ENCODE peak calls at places on chromosomes 6 and 20, in five cellular contexts. M is IMR-90, R is mesendoderm, Q is trophoblast cell, K is mesenchymal stem cell. Z is an unnamed sample.

GRCh38 chr6:89412071-89413005 is at the start of gene RRAGD:
- DNase-seq in M (no peak), R (peak), K (peak), Q (peak), Z (peak)

GRCh38 chr6:134532694-134533624 is 215.0 kb upstream of the SGK1 start:
- DNase-seq in M (no peak), R (no peak), K (no peak), Q (no peak), Z (no peak)

GRCh38 chr6:156087487-156087886 is 631.8 kb upstream of the NOX3 start:
- DNase-seq in Q (no peak), M (no peak), R (no peak), K (no peak), Z (no peak)

GRCh38 chr6:109865968-109866367 is 112.1 kb upstream of the GPR6 start:
- DNase-seq in R (peak), Q (no peak), K (no peak), M (no peak), Z (peak)

GRCh38 chr20:44961024-44961866 is 1.0 kb upstream of the TOMM34 start:
- DNase-seq in Q (no peak), R (peak), M (peak), K (peak), Z (no peak)

GRCh38 chr6:168277274-168277669 is 42.3 kb downstream of the DACT2 start:
- DNase-seq in Q (no peak), K (no peak), M (no peak), R (no peak), Z (no peak)

GRCh38 chr6:7672066-7673062 is 53.5 kb upstream of the BMP6 start:
- DNase-seq in R (no peak), M (peak), K (no peak), Q (no peak), Z (no peak)

GRCh38 chr6:78243519-78243918 is 590.7 kb downstream of the MEI4 start:
- DNase-seq in K (peak), R (no peak), M (peak), Q (no peak), Z (no peak)

GRCh38 chr20:38021373-38021772 is 11.9 kb downstream of the TTI1 start:
- DNase-seq in K (peak), M (peak), Q (no peak), R (no peak), Z (no peak)

GRCh38 chr20:62258499-62259293 is 20.4 kb downstream of the OSBPL2 start:
- DNase-seq in M (peak), K (peak), Q (no peak), R (no peak), Z (no peak)

GRCh38 chr6:67886036-67886707 is 748.9 kb upstream of the ADGRB3 start:
- DNase-seq in Q (no peak), R (no peak), M (no peak), K (no peak), Z (no peak)

GRCh38 chr6:93896081-93896480 is 476.7 kb upstream of the EPHA7 start:
- DNase-seq in K (no peak), R (no peak), Q (no peak), M (no peak), Z (no peak)

GRCh38 chr6:88349511-88349910 is 183.4 kb upstream of the CNR1 start:
- DNase-seq in Q (no peak), M (no peak), K (no peak), R (no peak), Z (no peak)

DNA sequence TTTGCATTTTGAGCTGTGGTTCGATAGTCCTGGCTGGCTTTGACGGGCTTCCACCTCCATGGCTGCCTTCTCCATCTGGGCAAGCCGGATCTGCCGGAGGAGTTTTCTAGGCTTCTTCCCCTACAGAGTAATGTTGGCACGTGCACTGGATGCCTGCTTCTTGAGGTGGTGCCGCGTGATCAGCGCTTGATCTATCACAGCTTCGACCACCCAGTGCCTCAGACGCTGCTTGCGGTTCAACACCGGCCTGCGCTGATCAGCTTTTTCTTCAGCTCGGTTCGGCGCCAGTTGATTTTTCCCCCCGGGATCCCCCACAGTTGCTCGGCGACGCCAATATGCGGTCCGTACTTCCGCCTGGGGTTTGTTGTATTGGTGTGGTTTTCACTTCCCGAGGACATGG is 23.5 kb downstream of the FBXO5 start:
- DNase-seq in R (no peak), K (no peak), M (no peak), Q (no peak), Z (no peak)
- H4K8ac ChIP-seq in R (no peak), K (no peak), M (no peak), Q (no peak), Z (no peak)

GRCh38 chr6:149614352-149614751 is 34.2 kb downstream of the KATNA1 start:
- DNase-seq in K (no peak), R (no peak), M (peak), Q (peak), Z (no peak)

GRCh38 chr6:149608381-149608982 is 40.0 kb downstream of the KATNA1 start:
- DNase-seq in M (no peak), Q (no peak), R (no peak), K (no peak), Z (no peak)
- H4K8ac ChIP-seq in M (no peak), Q (no peak), R (no peak), K (no peak), Z (no peak)

DNA sequence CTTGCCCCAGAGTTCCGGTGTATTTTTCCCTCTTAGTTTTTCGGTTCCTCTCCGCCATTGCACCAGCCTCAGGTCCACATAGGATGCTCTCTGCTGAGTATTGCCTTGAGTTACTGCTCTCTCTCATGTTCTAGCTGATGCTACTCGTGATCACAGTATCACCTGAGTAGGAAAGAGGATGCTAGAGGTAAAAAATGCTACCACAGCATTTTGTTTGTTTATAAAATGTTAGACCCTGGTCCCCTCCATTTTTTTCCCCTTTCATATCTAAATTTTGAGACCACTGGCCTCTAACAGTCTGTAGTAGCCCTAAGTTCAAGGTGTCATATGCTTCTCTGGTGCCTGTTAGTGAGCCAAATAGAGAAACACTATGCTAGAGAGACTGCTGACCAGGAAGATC is 175.5 kb downstream of the OR2B2 start:
- DNase-seq in K (no peak), R (no peak), Q (no peak), M (no peak), Z (no peak)
- H4K8ac ChIP-seq in K (no peak), R (no peak), Q (no peak), M (no peak), Z (no peak)

DNA sequence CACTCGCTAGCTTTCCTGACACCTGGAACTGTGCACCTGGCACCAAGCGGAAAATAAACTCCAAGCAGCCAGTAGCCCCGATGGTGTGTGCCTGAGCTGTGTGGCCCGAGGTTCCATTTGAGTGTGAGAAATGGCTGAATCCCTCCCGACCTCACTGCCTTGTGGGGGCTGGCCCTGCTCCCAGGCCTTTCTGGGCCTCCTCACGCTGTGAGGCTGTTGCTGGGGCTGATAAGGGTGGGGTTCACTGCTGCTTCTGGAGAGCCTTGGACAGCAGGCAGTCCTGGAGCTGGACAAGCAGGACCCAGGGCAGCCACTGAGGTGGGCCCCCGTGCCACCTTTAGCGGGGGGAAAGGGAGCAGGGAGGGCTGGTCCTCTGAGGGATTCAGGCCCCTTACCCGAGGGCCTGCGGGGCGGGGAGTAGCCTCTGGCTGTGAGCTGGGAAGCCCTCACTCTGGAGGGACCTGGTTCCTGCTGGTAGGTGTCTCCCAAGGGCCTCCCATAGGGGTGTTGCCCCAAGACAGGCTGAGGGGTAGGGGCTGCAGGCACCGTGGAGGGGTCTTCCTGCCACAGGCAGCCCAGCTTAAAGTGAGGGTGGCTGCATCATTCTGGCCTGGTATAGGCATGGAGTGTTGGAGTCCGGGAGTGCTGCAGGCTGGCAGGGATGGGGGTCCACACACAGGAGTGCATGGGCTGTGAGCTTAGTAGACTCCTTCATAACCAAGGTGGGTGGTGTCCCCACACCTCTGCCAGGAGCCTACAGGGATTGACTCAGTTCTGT is 1.7 kb downstream of the PPDPF start:
- DNase-seq in R (no peak), Q (no peak), M (no peak), K (no peak), Z (no peak)
- H4K8ac ChIP-seq in R (no peak), Q (no peak), M (no peak), K (no peak), Z (no peak)

DNA sequence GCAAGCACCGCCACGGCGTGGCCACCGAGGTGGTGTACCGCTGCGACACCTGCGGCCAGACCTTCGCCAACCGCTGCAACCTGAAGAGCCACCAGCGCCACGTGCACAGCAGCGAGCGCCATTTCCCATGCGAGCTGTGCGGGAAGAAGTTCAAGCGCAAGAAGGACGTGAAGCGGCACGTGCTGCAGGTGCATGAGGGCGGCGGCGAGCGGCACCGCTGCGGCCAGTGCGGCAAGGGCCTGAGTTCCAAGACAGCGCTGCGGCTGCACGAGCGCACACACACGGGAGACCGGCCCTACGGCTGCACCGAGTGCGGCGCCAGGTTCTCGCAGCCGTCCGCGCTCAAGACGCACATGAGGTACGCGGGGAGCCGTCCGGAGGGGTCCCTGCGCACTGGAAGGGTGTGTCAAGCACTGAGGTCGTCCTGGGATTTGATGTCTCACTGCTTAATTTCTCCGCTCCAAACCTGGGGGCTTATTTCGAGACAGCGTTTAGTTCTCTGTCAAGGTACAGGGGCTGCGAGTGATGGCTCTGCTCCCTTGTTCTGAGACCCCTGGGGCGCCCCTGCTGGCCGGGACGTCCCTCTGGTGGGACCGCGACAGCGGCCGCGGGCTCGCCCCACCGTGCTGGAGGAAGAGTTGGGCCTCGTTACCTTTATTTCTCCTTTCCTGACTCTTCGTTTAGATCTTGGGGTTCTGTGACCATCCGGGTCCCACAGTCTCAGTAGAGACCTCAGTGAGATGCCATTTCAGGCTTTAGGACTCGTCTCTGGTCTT is 3.6 kb downstream of the GZF1 start:
- DNase-seq in M (no peak), K (no peak), R (no peak), Q (no peak), Z (no peak)
- H4K8ac ChIP-seq in M (no peak), K (no peak), R (no peak), Q (no peak), Z (no peak)

Z was measured in H9.